ENCODE peak calls at places on chromosomes 12 and 14, in six cellular contexts. I is astrocyte of the spinal cord, N is psoas muscle, Q is body of pancreas, S is ascending aorta, B is cardiac muscle cell. W is an unnamed sample.

GRCh38 chr12:89349814-89350213 is 2.5 kb downstream of the DUSP6 start:
- DNase-seq in I (peak; percentile 74), N (no peak), Q (peak; percentile 33), S (no peak), B (no peak), W (peak; percentile 88)

GRCh38 chr14:32252030-32252670 is 49.1 kb upstream of the RNU6-8 start:
- DNase-seq in I (peak; percentile 85), N (no peak), Q (peak; percentile 66), S (no peak), B (peak; percentile 83), W (peak; percentile 86)

GRCh38 chr14:33432407-33433023 is 493.8 kb downstream of the NPAS3 start:
- DNase-seq in I (peak; percentile 55), N (no peak), Q (peak; percentile 38), S (no peak), B (peak; percentile 39), W (peak; percentile 68)

GRCh38 chr14:98503086-98503815 is 768.7 kb downstream of the BCL11B start:
- DNase-seq in I (no peak), N (no peak), Q (no peak), S (no peak), B (no peak), W (no peak)

GRCh38 chr12:20264608-20265114 is 103.7 kb upstream of the PDE3A start:
- DNase-seq in I (no peak), N (no peak), Q (no peak), S (no peak), B (peak; percentile 61), W (peak; percentile 24)

GRCh38 chr14:24279301-24280186 is 8.1 kb upstream of the RABGGTA start:
- DNase-seq in I (no peak), N (no peak), Q (peak; percentile 69), S (no peak), B (no peak), W (peak; percentile 20)

GRCh38 chr12:123251403-123252076 is 18.3 kb downstream of the MTRFR start:
- DNase-seq in I (no peak), N (no peak), Q (no peak), S (no peak), B (no peak), W (no peak)

GRCh38 chr12:14836336-14837210 is 6.8 kb downstream of the ART4 start:
- DNase-seq in I (peak; percentile 82), N (no peak), Q (no peak), S (no peak), B (no peak), W (peak; percentile 85)

GRCh38 chr14:92603309-92604257 is 90.0 kb downstream of the RIN3 start:
- DNase-seq in I (peak; percentile 93), N (no peak), Q (no peak), S (peak; percentile 36), B (peak; percentile 46), W (peak; percentile 74)

GRCh38 chr14:102495482-102496330 is 13.9 kb downstream of the ANKRD9 start:
- DNase-seq in I (no peak), N (peak; percentile 37), Q (no peak), S (no peak), B (no peak), W (no peak)

GRCh38 chr14:58298477-58298879 is at the start of gene ARID4A:
- DNase-seq in I (no peak), N (peak; percentile 89), Q (peak; percentile 92), S (no peak), B (no peak), W (no peak)

GRCh38 chr12:4257442-4257841 is 16.1 kb upstream of the CCND2 start:
- DNase-seq in I (no peak), N (no peak), Q (no peak), S (no peak), B (no peak), W (no peak)

GRCh38 chr12:24931666-24932405 is 17.1 kb downstream of the BCAT1 start:
- DNase-seq in I (no peak), N (no peak), Q (no peak), S (no peak), B (no peak), W (peak; percentile 89)

GRCh38 chr12:130838951-130839769 is at the start of gene STX2:
- DNase-seq in I (peak; percentile 79), N (peak; percentile 93), Q (peak; percentile 92), S (peak; percentile 31), B (peak; percentile 89), W (peak; percentile 82)
- TF ChIP-seq CTCF in I (peak; percentile 23), N (peak; percentile 5), Q (peak; percentile 18), S (peak; percentile 30), B (peak; percentile 52), W (no peak)

DNA sequence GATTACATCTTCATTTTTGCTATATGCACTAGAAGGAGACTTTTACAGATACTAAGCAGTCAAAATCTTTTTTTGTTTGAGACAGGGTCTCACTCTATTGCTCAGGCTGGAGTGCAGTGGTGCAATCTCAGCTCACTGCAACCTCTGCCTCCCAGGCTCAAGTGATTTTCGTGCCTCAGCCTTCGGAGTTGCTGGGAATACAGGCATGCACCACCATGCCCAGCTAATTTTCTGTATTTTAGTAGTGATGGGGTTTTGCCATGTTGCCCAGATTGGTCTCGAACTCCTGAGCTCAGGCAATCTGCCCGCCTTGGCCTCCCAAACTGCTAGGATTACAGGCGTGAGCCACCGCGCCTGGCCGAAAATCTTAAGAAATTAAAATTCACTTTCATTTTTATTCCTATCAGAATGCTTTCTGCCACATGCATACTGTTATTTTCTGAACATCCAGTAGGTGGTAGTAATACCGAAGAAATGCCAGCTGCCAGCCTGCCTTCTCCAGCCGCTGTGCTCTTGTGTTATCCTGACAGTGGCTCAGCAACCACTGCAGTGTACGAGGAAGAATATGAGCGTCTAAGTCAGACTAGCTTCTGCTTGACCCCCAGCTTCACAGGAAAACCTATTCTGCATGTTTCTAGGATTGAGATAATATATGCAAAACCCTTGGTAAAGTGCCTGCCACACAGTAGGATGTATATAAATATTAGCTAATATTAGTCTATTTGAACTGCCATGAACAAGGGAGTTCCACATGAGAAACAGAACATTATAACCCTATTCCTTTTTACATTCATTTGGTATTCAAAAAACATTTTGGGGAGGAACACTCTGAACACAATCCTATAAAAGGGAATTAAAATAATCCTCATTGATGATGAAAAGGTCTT is 54.2 kb downstream of the RPAP3 start:
- DNase-seq in I (peak; percentile 68), N (peak; percentile 62), Q (peak; percentile 70), S (no peak), B (peak; percentile 84), W (peak; percentile 77)
- H3K4me3 ChIP-seq in I (no peak overlapping the region), N (peak overlapping the region; percentile 33), Q (no peak overlapping the region), S (peak overlapping the region; percentile 48), B (no peak overlapping the region), W (no peak overlapping the region)

DNA sequence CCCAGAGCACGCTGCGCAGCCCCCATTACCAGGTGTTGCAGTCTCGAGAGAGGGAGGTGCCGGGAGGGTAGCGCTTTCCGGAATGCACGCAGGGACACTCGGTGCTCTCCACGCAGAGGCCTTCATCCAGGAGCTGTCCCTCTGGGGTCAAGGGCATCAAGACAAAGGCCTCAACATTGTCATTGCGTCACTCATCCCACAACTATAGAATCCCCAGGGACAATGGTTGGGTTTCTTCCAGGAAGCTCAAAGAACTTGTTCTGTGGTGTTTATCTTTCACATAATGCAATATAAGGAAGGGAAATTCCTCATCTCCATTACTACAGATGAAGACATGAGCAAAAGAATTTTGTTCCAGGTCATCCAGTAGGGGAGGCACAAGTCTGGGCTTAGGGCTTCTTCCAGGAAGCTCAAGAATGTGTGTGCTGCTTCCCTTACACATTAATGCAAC is 52.1 kb downstream of the VWF start:
- DNase-seq in I (peak; percentile 49), N (no peak), Q (no peak), S (no peak), B (no peak), W (peak; percentile 95)
- TF ChIP-seq CTCF in I (peak; percentile 36), N (no peak), Q (no peak), S (no peak), B (peak; percentile 56), W (peak; percentile 62)

DNA sequence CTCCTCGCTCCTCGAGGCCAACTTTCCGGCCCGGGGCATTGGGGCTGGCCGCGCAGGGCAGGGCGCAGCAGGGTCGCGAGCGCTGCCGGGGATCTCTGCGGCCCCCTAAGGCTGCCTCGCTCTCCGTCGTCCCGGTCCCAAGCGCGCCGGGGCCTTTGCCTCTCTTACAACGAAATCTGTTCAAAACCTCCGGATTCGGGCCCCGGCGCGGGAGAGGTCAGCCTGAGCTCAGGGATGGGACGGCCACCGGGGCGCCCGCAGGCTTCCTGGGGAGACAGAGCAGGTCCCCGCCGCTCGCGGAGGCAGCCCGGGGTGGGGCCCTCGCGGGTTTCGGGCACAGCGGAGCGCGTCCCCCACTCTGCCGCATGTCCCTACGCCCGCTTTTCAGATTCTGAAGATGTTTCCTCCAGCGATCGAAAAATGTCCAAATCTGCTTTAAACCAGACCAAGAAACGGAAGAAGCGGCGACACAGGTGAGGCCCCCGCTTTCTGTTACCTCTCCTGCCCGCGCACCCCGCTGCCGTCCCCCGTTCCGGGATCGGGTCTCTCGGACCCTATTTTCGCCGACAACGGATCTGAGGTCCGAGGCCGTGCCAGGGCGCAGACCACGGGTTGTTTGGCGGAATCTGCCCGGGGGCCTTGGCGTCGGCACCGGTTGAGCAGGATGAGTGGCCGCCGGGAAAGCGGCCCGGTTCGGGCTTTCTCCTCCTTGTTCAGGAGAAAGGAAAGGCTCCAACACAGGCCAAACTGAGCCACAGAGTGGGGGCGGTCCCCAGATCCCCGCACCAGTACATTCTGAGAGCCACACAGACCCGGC is 1.8 kb downstream of the VSX2 start:
- DNase-seq in I (peak; percentile 4), N (no peak), Q (no peak), S (no peak), B (peak; percentile 41), W (peak; percentile 7)
- H3K4me3 ChIP-seq in I (no peak overlapping the region), N (peak overlapping the region; percentile 57), Q (no peak overlapping the region), S (peak overlapping the region; percentile 58), B (peak overlapping the region; percentile 14), W (no peak overlapping the region)

DNA sequence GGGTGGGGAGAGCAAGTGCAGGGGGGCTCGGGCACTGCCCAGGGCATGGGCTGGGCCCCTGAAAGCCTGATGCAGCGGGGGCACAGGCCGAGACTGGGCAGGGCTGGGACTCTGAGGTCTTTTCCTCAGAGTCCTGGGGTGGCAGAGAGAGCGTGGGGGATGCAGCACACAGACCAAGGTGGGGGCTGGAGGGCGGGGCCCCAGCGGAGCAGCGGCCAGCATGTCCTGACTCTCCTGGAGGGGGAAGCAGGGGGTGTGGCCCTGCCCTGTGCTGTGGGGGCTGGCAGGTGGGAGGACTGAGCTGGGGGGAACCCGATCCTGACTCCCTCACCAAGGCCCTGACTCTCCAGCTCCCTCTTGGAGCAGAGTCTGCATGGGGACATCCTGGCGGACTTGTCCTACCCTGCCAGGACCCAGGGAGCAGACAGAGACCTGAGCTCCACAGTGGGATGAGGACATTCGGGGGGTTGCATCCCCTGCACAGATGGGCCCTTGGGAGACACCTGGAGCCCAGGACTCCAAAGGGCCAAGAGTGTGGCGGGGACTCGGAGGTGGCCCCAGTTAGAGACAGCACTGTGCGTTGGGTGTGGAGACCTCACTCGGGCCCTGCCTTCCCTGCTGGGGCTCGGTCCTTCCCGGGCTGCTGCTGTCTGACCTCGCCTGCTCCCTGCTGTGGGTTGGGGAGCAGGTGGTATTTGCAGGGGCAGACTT is 326.1 kb downstream of the TMEM121 start:
- DNase-seq in I (no peak), N (no peak), Q (no peak), S (no peak), B (no peak), W (no peak)
- TF ChIP-seq CTCF in I (no peak), N (no peak), Q (no peak), S (no peak), B (no peak), W (no peak)

W was measured in cardiac fibroblast.